ENCODE peak calls at places on chromosomes 2 and 18, in four cellular contexts. One of them, this sample, is unnamed. For H3K4me1, the result is how much of the 10 kb centered on the place peaks cover.

GRCh38 chr2:149745396-149745925 is 157.9 kb upstream of the MMADHC start:
- DNase-seq in A549: no peak
- DNase-seq in astrocyte: no peak
- DNase-seq in neuronal stem cell: no peak
- DNase-seq in this sample: no peak

GRCh38 chr2:3731829-3732228 is 28.5 kb downstream of the DCDC2C start:
- DNase-seq in A549: no peak
- DNase-seq in astrocyte: no peak
- DNase-seq in neuronal stem cell: no peak
- DNase-seq in this sample: no peak

GRCh38 chr18:45871655-45872054 is 46.2 kb downstream of the SIGLEC15 start:
- DNase-seq in A549: no peak
- DNase-seq in astrocyte: no peak
- DNase-seq in neuronal stem cell: no peak
- DNase-seq in this sample: no peak

GRCh38 chr2:201237486-201238241 is 22.7 kb upstream of the CASP8 start:
- DNase-seq in A549: no peak
- DNase-seq in astrocyte: no peak
- DNase-seq in neuronal stem cell: no peak
- DNase-seq in this sample: no peak

GRCh38 chr2:24276349-24276899 is 83.9 kb downstream of the ITSN2 start:
- DNase-seq in A549: no peak
- DNase-seq in astrocyte: no peak
- DNase-seq in neuronal stem cell: no peak
- DNase-seq in this sample: no peak

GRCh38 chr2:8684421-8684884 is 2.6 kb downstream of the ID2 start:
- DNase-seq in A549: no peak
- DNase-seq in astrocyte: peak
- DNase-seq in neuronal stem cell: peak
- DNase-seq in this sample: peak

GRCh38 chr2:53268086-53268485 is 499.5 kb upstream of the CHAC2 start:
- DNase-seq in A549: no peak
- DNase-seq in astrocyte: no peak
- DNase-seq in neuronal stem cell: no peak
- DNase-seq in this sample: peak

GRCh38 chr2:10170256-10170655 is 47.7 kb downstream of the RRM2 start:
- DNase-seq in A549: no peak
- DNase-seq in astrocyte: peak
- DNase-seq in neuronal stem cell: no peak
- DNase-seq in this sample: no peak

GRCh38 chr18:44946529-44947113 is 265.9 kb downstream of the SETBP1 start:
- DNase-seq in A549: no peak
- DNase-seq in astrocyte: no peak
- DNase-seq in neuronal stem cell: no peak
- DNase-seq in this sample: peak

GRCh38 chr2:126568734-126569133 is 87.2 kb upstream of the GYPC start:
- DNase-seq in A549: no peak
- DNase-seq in astrocyte: no peak
- DNase-seq in neuronal stem cell: no peak
- DNase-seq in this sample: no peak

GRCh38 chr18:26088482-26088881 is 1.9 kb downstream of the SS18 start:
- DNase-seq in A549: no peak
- DNase-seq in astrocyte: peak
- DNase-seq in neuronal stem cell: no peak
- DNase-seq in this sample: no peak

GRCh38 chr18:54950221-54950620 is 9.0 kb downstream of the CCDC68 start:
- DNase-seq in A549: no peak
- DNase-seq in astrocyte: no peak
- DNase-seq in neuronal stem cell: no peak
- DNase-seq in this sample: no peak

GRCh38 chr2:36889782-36890181 is 76.6 kb downstream of the STRN start:
- DNase-seq in A549: peak
- DNase-seq in astrocyte: peak
- DNase-seq in neuronal stem cell: no peak
- DNase-seq in this sample: no peak

GRCh38 chr2:223043164-223043941 is 8.6 kb upstream of the KCNE4 start:
- DNase-seq in A549: no peak
- DNase-seq in astrocyte: no peak
- DNase-seq in neuronal stem cell: no peak
- DNase-seq in this sample: no peak

GRCh38 chr18:48950536-48951447 is at the start of gene SMAD7:
- DNase-seq in A549: no peak
- DNase-seq in astrocyte: no peak
- DNase-seq in neuronal stem cell: no peak
- DNase-seq in this sample: no peak

GRCh38 chr18:51149605-51150429 is 47.7 kb downstream of the MEX3C start:
- DNase-seq in A549: no peak
- DNase-seq in astrocyte: peak
- DNase-seq in neuronal stem cell: no peak
- DNase-seq in this sample: no peak

GRCh38 chr2:234331566-234331965 is 165.3 kb downstream of the ARL4C start:
- DNase-seq in A549: no peak
- DNase-seq in astrocyte: no peak
- DNase-seq in neuronal stem cell: no peak
- DNase-seq in this sample: no peak

GRCh38 chr2:191151315-191151698 is 513 bp upstream of the STAT4 start:
- DNase-seq in A549: no peak
- DNase-seq in astrocyte: no peak
- DNase-seq in neuronal stem cell: no peak
- DNase-seq in this sample: no peak

GRCh38 chr18:27685807-27686412 is 491.0 kb downstream of the CDH2 start:
- DNase-seq in A549: peak
- DNase-seq in astrocyte: peak
- DNase-seq in neuronal stem cell: no peak
- DNase-seq in this sample: peak

GRCh38 chr2:149329470-149330126 is 789 bp upstream of the LYPD6 start:
- DNase-seq in A549: peak
- DNase-seq in astrocyte: peak
- DNase-seq in neuronal stem cell: peak
- DNase-seq in this sample: peak

GRCh38 chr2:10243926-10244270 is 58.8 kb upstream of the HPCAL1 start:
- DNase-seq in A549: no peak
- DNase-seq in astrocyte: no peak
- DNase-seq in neuronal stem cell: no peak
- DNase-seq in this sample: no peak

GRCh38 chr2:8534386-8534728 is 147.5 kb upstream of the ID2 start:
- DNase-seq in A549: no peak
- DNase-seq in astrocyte: no peak
- DNase-seq in neuronal stem cell: no peak
- DNase-seq in this sample: no peak

GRCh38 chr2:20225294-20226151 is 593 bp upstream of the SDC1 start:
- DNase-seq in A549: peak
- DNase-seq in astrocyte: no peak
- DNase-seq in neuronal stem cell: peak
- DNase-seq in this sample: peak

GRCh38 chr2:194343167-194343566 is 1313.9 kb upstream of the SLC39A10 start:
- DNase-seq in A549: no peak
- DNase-seq in astrocyte: no peak
- DNase-seq in neuronal stem cell: no peak
- DNase-seq in this sample: no peak

GRCh38 chr2:106057206-106057605 is 136.9 kb downstream of the UXS1 start:
- DNase-seq in A549: no peak
- DNase-seq in astrocyte: no peak
- DNase-seq in neuronal stem cell: no peak
- DNase-seq in this sample: no peak

GRCh38 chr18:55088561-55088960 is 129.3 kb upstream of the CCDC68 start:
- DNase-seq in A549: no peak
- DNase-seq in astrocyte: peak
- DNase-seq in neuronal stem cell: no peak
- DNase-seq in this sample: no peak

GRCh38 chr18:59987102-59987501 is 87.3 kb downstream of the PMAIP1 start:
- DNase-seq in A549: no peak
- DNase-seq in astrocyte: no peak
- DNase-seq in neuronal stem cell: no peak
- DNase-seq in this sample: no peak

GRCh38 chr18:32980896-32981295 is 208.1 kb upstream of the KLHL14 start:
- DNase-seq in A549: no peak
- DNase-seq in astrocyte: peak
- DNase-seq in neuronal stem cell: no peak
- DNase-seq in this sample: no peak

GRCh38 chr18:12679183-12679786 is 21.4 kb upstream of the SPIRE1 start:
- DNase-seq in A549: no peak
- DNase-seq in astrocyte: no peak
- DNase-seq in neuronal stem cell: no peak
- DNase-seq in this sample: no peak

GRCh38 chr2:143683977-143684376 is 554.8 kb downstream of the ARHGAP15 start:
- DNase-seq in A549: no peak
- DNase-seq in astrocyte: no peak
- DNase-seq in neuronal stem cell: no peak
- DNase-seq in this sample: no peak

GRCh38 chr2:85286913-85287312 is 40.9 kb downstream of the TGOLN2 start:
- DNase-seq in A549: no peak
- DNase-seq in astrocyte: no peak
- DNase-seq in neuronal stem cell: no peak
- DNase-seq in this sample: no peak

GRCh38 chr2:35428548-35428947 is 927.0 kb upstream of the CRIM1 start:
- DNase-seq in A549: no peak
- DNase-seq in astrocyte: no peak
- DNase-seq in neuronal stem cell: peak
- DNase-seq in this sample: peak

GRCh38 chr2:203683421-203683820 is 23.0 kb upstream of the CD28 start:
- DNase-seq in A549: no peak
- DNase-seq in astrocyte: no peak
- DNase-seq in neuronal stem cell: no peak
- DNase-seq in this sample: no peak
- H3K4me1 ChIP-seq in A549: under half
- H3K4me1 ChIP-seq in astrocyte: half or more
- H3K4me1 ChIP-seq in neuronal stem cell: under half
- H3K4me1 ChIP-seq in this sample: under half

GRCh38 chr2:96233880-96234316 is 25.3 kb upstream of the STARD7 start:
- DNase-seq in A549: no peak
- DNase-seq in astrocyte: no peak
- DNase-seq in neuronal stem cell: no peak
- DNase-seq in this sample: no peak
- H3K4me2 ChIP-seq in A549: no peak
- H3K4me2 ChIP-seq in astrocyte: no peak
- H3K4me2 ChIP-seq in neuronal stem cell: no peak
- H3K4me2 ChIP-seq in this sample: no peak

GRCh38 chr18:24049142-24049541 is 34.6 kb downstream of the TTC39C start:
- DNase-seq in A549: no peak
- DNase-seq in astrocyte: no peak
- DNase-seq in neuronal stem cell: no peak
- DNase-seq in this sample: no peak
- H3K4me1 ChIP-seq in A549: half or more
- H3K4me1 ChIP-seq in astrocyte: under half
- H3K4me1 ChIP-seq in neuronal stem cell: under half
- H3K4me1 ChIP-seq in this sample: under half

DNA sequence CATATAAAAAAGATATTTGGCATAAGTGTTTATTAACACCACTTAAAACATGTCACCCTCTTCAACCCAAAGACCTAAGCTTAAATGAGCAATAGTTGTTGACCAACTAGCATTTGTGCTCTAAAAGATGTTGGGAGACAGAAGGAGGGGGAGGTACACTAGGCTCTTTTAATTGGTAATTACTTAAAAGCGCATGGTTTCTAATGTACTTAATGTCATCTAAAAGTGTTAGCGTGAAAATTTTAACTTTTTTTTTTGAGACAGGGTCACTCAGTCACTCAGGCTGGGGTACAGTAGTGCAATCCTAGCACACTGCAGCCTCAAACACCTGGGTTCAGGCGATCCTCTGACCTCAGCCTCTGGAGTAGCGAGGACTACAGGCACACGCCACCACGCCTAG is 5.5 kb downstream of the WDSUB1 start:
- DNase-seq in A549: no peak
- DNase-seq in astrocyte: no peak
- DNase-seq in neuronal stem cell: no peak
- DNase-seq in this sample: no peak
- H3K4me2 ChIP-seq in A549: no peak
- H3K4me2 ChIP-seq in astrocyte: no peak
- H3K4me2 ChIP-seq in neuronal stem cell: no peak
- H3K4me2 ChIP-seq in this sample: no peak

DNA sequence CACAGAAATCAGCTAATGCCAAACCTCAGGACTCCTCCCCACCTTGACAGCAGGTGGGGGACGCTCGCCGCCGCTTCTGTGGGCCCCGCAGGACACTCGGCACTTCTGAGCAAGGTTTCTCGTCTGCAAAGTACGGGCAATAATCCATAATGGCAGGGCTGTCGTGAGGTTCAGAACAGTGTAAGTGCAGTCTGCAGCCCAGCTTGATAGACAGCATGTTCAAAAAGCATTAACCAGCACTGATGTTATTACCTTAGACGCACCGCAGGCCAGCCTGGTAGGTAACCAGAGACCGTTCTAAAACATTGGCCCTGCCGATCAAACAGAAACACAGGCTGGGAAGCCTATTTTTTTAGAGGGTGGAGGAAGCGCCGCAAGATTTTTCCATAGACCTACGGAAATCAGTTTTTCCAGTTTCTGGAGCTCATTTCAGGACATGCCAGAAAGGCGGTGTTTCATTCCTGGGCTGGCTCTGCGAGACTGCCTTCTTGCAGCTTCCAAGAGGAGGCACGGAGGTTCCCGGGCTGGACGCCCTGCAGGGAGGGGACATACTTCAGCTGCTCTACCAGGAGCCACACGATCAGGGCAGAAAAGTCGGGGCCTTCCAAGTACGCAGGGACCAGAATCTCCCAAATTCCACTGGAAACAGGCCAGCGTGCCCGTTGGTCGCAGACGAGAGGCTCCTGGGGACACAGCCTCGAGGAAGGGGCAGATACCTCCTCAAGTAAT is 148.7 kb downstream of the TPO start:
- DNase-seq in A549: no peak
- DNase-seq in astrocyte: no peak
- DNase-seq in neuronal stem cell: no peak
- DNase-seq in this sample: no peak
- H3K4me1 ChIP-seq in A549: under half
- H3K4me1 ChIP-seq in astrocyte: under half
- H3K4me1 ChIP-seq in neuronal stem cell: under half
- H3K4me1 ChIP-seq in this sample: under half

GRCh38 chr2:173958198-173958846 is 6.9 kb downstream of the SP3 start:
- DNase-seq in A549: no peak
- DNase-seq in astrocyte: no peak
- DNase-seq in neuronal stem cell: no peak
- DNase-seq in this sample: no peak
- H3K4me2 ChIP-seq in A549: peak
- H3K4me2 ChIP-seq in astrocyte: no peak
- H3K4me2 ChIP-seq in neuronal stem cell: no peak
- H3K4me2 ChIP-seq in this sample: peak

GRCh38 chr2:203739351-203739750 is 32.9 kb downstream of the CD28 start:
- DNase-seq in A549: no peak
- DNase-seq in astrocyte: no peak
- DNase-seq in neuronal stem cell: no peak
- DNase-seq in this sample: no peak
- H3K4me1 ChIP-seq in A549: under half
- H3K4me1 ChIP-seq in astrocyte: under half
- H3K4me1 ChIP-seq in neuronal stem cell: under half
- H3K4me1 ChIP-seq in this sample: under half

GRCh38 chr2:15170068-15170775 is 390.9 kb downstream of the NBAS start:
- DNase-seq in A549: no peak
- DNase-seq in astrocyte: peak
- DNase-seq in neuronal stem cell: no peak
- DNase-seq in this sample: no peak
- H3K4me2 ChIP-seq in A549: peak
- H3K4me2 ChIP-seq in astrocyte: peak
- H3K4me2 ChIP-seq in neuronal stem cell: no peak
- H3K4me2 ChIP-seq in this sample: no peak

This sample was measured in neural progenitor cell.